ENCODE peak calls at places on chromosomes 3 and 15, in ten cellular contexts. I is skeletal muscle cell; M is GM23248; W is heart left ventricle; C is A172; F is occipital lobe; A is hippocampal formation; Y is neural crest cell; J is effector memory CD8-positive, alpha-beta T cell; V is stimulated activated CD4-positive, alpha-beta T cell treated with anti-CD3 and anti-CD28 coated beads, Interleukin-15, amount 100 ng/mL, for 24 hours. Q is an unnamed sample.

GRCh38 chr3:175404026-175404425 is 544.9 kb downstream of the NAALADL2 start:
- DNase-seq in A (no peak), V (no peak), M (peak), W (no peak), I (no peak), F (no peak), Y (no peak), C (no peak), J (no peak), Q (no peak)

GRCh38 chr15:57089815-57090214 is 171.4 kb downstream of the TCF12 start:
- DNase-seq in Y (no peak), C (no peak), F (no peak), J (no peak), A (no peak), W (no peak), I (no peak), M (no peak), V (no peak), Q (no peak)

GRCh38 chr3:87766736-87767135 is 292.1 kb downstream of the CGGBP1 start:
- DNase-seq in M (no peak), F (no peak), J (no peak), I (no peak), W (no peak), V (no peak), A (no peak), Y (no peak), C (no peak), Q (no peak)

GRCh38 chr3:108524547-108524946 is 14.2 kb upstream of the MYH15 start:
- DNase-seq in Y (no peak), F (no peak), I (no peak), C (no peak), J (no peak), V (no peak), A (no peak), M (peak), W (no peak), Q (no peak)

GRCh38 chr3:181757694-181758306 is 46.1 kb downstream of the SOX2 start:
- DNase-seq in I (no peak), C (no peak), F (no peak), M (no peak), J (no peak), V (no peak), A (no peak), W (no peak), Y (no peak), Q (no peak)

GRCh38 chr15:50046868-50047267 is 72.2 kb downstream of the ATP8B4 start:
- DNase-seq in M (peak), I (no peak), V (no peak), Y (no peak), F (no peak), C (no peak), A (no peak), W (no peak), J (no peak), Q (no peak)

GRCh38 chr15:96838088-96838487 is 507.6 kb downstream of the NR2F2 start:
- DNase-seq in J (no peak), F (no peak), Y (no peak), M (no peak), C (peak), V (no peak), I (no peak), W (no peak), A (no peak), Q (no peak)

GRCh38 chr3:130480736-130481135 is 36.2 kb upstream of the COL6A6 start:
- DNase-seq in V (no peak), A (no peak), C (peak), I (peak), M (peak), F (no peak), W (peak), J (no peak), Y (peak), Q (peak)

GRCh38 chr15:67783303-67783702 is 42.0 kb upstream of the SKOR1 start:
- DNase-seq in Y (no peak), M (no peak), V (peak), J (peak), I (no peak), A (no peak), W (no peak), C (no peak), F (no peak), Q (no peak)

GRCh38 chr3:42856544-42856943 is 19.1 kb downstream of the CYP8B1 start:
- DNase-seq in C (no peak), A (no peak), I (no peak), W (no peak), F (no peak), Y (no peak), M (no peak), J (no peak), V (no peak), Q (no peak)

GRCh38 chr3:195156286-195156890 is 114.6 kb downstream of the XXYLT1 start:
- DNase-seq in A (peak), F (no peak), I (no peak), V (no peak), J (no peak), W (no peak), M (no peak), C (no peak), Y (no peak), Q (no peak)

GRCh38 chr3:4835616-4836043 is 143.6 kb upstream of the BHLHE40 start:
- DNase-seq in C (no peak), Y (no peak), W (no peak), M (no peak), I (no peak), F (no peak), A (no peak), V (peak), J (no peak), Q (peak)

GRCh38 chr3:115062009-115062408 is 85.1 kb downstream of the ZBTB20 start:
- DNase-seq in J (no peak), Y (peak), C (no peak), V (no peak), A (peak), I (no peak), F (peak), M (no peak), W (no peak), Q (no peak)

GRCh38 chr3:69342074-69342473 is 43.8 kb downstream of the FRMD4B start:
- DNase-seq in J (no peak), C (no peak), Y (no peak), V (no peak), A (no peak), M (no peak), F (no peak), W (no peak), I (no peak), Q (no peak)

GRCh38 chr3:139427283-139428060 is 38.0 kb upstream of the COPB2 start:
- DNase-seq in F (no peak), J (peak), M (peak), V (no peak), W (no peak), A (peak), I (peak), C (peak), Y (peak), Q (peak)

GRCh38 chr3:42786212-42786611 is 13.2 kb upstream of the CCDC13 start:
- DNase-seq in V (no peak), W (no peak), Y (no peak), J (no peak), I (no peak), M (no peak), A (no peak), F (no peak), C (no peak), Q (no peak)

GRCh38 chr3:72510247-72510646 is 338.0 kb downstream of the SHQ1 start:
- DNase-seq in C (no peak), M (no peak), J (no peak), F (no peak), V (no peak), I (no peak), W (no peak), Y (no peak), A (no peak), Q (no peak)

GRCh38 chr15:64911317-64912186 is at the start of gene ANKDD1A:
- DNase-seq in Y (peak), W (peak), J (no peak), V (peak), I (no peak), A (peak), C (peak), M (peak), F (peak), Q (no peak)

GRCh38 chr3:73432021-73432722 is 192.6 kb downstream of the PDZRN3 start:
- DNase-seq in A (no peak), F (no peak), J (no peak), W (no peak), C (peak), V (peak), M (peak), Y (no peak), I (no peak), Q (peak)

GRCh38 chr3:49523756-49524747 is 30.2 kb upstream of the BSN start:
- DNase-seq in I (no peak), J (no peak), F (no peak), M (no peak), A (no peak), V (no peak), C (no peak), W (no peak), Y (no peak), Q (no peak)

Q was measured in H4.